ENCODE peak calls at places on chromosomes 4 and X, in ten cellular contexts. V is GM12865, M is neural crest cell, H is fibroblast of pulmonary artery, K is GM23338, R is endothelial cell, W is GM06990, S is fibroblast of the aortic adventitia, J is breast epithelium, E is foreskin fibroblast. Q is an unnamed sample.

GRCh38 chrX:73213734-73214133 is 917 bp downstream of the NAP1L2 start:
- DNase-seq in R (no peak), V (no peak), S (no peak), K (no peak), M (no peak), H (no peak), W (no peak), J (no peak), E (no peak), Q (no peak)

GRCh38 chr4:2135083-2135482 is 76.0 kb downstream of the NAT8L start:
- DNase-seq in M (no peak), W (no peak), E (peak), R (no peak), V (peak), S (peak), H (peak), K (no peak), J (no peak), Q (peak)

GRCh38 chrX:134764202-134764785 is 106.0 kb upstream of the PLAC1 start:
- DNase-seq in R (no peak), K (peak), H (peak), M (no peak), E (no peak), J (no peak), V (peak), S (peak), W (peak), Q (peak)

GRCh38 chr4:39406763-39407583 is at the start of gene KLB:
- DNase-seq in R (no peak), H (peak), M (no peak), W (no peak), K (no peak), J (no peak), E (peak), S (peak), V (no peak), Q (no peak)

GRCh38 chr4:4439782-4440181 is 52.9 kb downstream of the NSG1 start:
- DNase-seq in S (no peak), H (no peak), R (no peak), E (no peak), M (no peak), W (no peak), J (no peak), V (no peak), K (no peak), Q (no peak)

GRCh38 chr4:4694296-4694772 is 152.5 kb upstream of the STX18 start:
- DNase-seq in H (no peak), J (no peak), R (no peak), S (no peak), V (peak), M (no peak), W (no peak), K (peak), E (no peak), Q (peak)

GRCh38 chr4:13541720-13542576 is 2.4 kb downstream of the NKX3-2 start:
- DNase-seq in E (no peak), J (no peak), W (no peak), V (peak), K (peak), S (no peak), H (no peak), M (no peak), R (peak), Q (no peak)

GRCh38 chr4:121155893-121156292 is 8.2 kb downstream of the TNIP3 start:
- DNase-seq in H (peak), M (no peak), V (no peak), K (no peak), J (no peak), W (no peak), R (no peak), E (peak), S (peak), Q (peak)

GRCh38 chr4:168507178-168507577 is 10.3 kb downstream of the PALLD start:
- DNase-seq in V (no peak), R (no peak), K (no peak), S (no peak), W (no peak), M (no peak), E (no peak), H (no peak), J (no peak), Q (no peak)

GRCh38 chr4:88690355-88690754 is 7.3 kb downstream of the NAP1L5 start:
- DNase-seq in R (no peak), W (no peak), H (peak), J (no peak), V (no peak), K (no peak), S (peak), M (no peak), E (peak), Q (peak)

DNA sequence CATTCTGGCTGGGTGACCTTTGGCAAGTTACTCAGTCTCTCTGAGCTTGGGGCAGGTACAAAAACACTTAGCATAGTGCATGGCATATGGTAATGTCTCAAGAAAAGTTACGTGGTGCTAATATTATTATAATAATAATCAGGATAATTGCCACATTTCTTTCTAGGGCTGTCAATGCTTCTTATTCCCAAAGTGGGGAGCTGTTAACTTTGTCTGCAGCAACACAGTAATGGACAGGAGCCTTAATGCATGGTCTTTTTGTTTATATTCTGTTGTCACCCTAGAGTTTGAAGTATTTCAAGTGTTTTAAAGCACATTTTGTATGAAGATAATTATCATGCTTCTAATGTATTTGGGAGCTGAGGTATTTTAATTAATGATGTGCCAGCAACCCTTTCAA is 121.8 kb downstream of the FHIP1A start:
- DNase-seq in H (peak), K (no peak), R (no peak), J (no peak), E (no peak), W (no peak), V (no peak), S (no peak), M (no peak), Q (peak)
- TF ChIP-seq CTCF in H (peak), K (peak), R (no peak), J (no peak), E (peak), W (peak), V (no peak), S (no peak), M (peak), Q (peak)

DNA sequence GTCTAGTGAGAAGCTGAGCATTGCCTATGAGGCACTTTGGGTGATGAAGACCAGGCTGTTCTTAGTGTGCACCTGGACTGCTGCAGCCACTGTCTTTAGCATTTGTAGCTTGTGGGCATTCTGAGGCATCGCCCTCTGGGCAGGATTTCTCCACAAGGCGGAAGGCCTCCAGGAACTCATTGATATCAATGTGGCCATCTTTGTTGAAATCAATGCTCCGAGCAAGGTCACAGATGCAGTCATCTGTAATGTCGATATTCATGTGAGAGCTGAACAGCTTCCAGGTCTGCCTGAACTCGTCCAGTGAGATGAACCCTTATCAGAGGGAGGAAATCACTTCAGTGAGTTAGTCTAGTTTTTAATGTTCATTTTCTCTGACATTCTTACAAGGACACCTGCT is 41.6 kb downstream of the PPEF2 start:
- DNase-seq in E (no peak), J (no peak), H (no peak), W (no peak), V (no peak), M (no peak), S (no peak), R (no peak), K (no peak), Q (no peak)
- TF ChIP-seq CTCF in E (no peak), J (no peak), H (no peak), W (no peak), V (no peak), M (no peak), S (no peak), R (no peak), K (no peak), Q (no peak)

GRCh38 chr4:72951147-72951546 is 118.4 kb downstream of the COX18 start:
- DNase-seq in M (no peak), S (peak), W (no peak), J (no peak), V (no peak), H (peak), K (peak), R (no peak), E (no peak), Q (no peak)
- TF ChIP-seq CTCF in M (peak), S (peak), W (no peak), J (no peak), V (no peak), H (peak), K (no peak), R (peak), E (peak), Q (no peak)

DNA sequence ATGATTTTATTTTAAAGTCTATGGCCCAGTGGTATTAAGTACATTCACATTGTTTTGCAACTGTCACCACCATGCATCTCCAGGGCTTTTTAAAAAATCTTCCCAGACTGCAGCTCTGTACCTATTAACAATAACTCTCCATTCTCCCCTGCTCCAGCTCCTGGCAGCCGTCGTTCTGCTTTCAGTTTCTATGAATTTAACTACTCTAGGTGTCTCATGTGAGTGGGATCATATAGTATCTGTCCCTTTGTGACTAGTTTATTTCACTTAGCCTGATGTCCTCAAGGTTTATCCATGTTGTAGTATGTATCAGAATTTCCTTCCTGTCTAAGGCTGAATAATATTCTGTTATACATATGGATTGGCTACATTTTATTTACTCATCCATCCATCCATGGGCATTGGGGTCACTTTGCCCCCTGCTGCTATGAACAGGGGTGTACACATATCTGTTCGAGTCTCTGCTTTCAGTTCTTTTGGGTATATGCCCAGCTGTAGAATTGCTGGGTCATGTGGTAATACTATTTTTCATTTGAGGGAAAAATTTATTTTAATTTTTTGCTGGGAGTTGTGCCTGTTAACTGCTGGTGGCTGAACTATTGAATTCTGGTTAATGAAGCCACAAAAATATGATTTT is 131.3 kb downstream of the ARHGAP10 start:
- DNase-seq in S (peak), H (peak), K (no peak), M (no peak), J (no peak), E (no peak), W (no peak), R (no peak), V (peak), Q (no peak)
- TF ChIP-seq CTCF in S (peak), H (peak), K (no peak), M (no peak), J (no peak), E (no peak), W (no peak), R (no peak), V (peak), Q (no peak)

GRCh38 chr4:46886711-46887110 is 22.3 kb downstream of the COX7B2 start:
- DNase-seq in K (no peak), M (no peak), S (peak), W (no peak), H (peak), J (no peak), E (no peak), V (peak), R (no peak), Q (peak)
- TF ChIP-seq CTCF in K (peak), M (peak), S (peak), W (peak), H (peak), J (no peak), E (peak), V (peak), R (no peak), Q (peak)

GRCh38 chrX:147800663-147801062 is 111.1 kb upstream of the FMR1 start:
- DNase-seq in S (no peak), E (no peak), K (no peak), H (no peak), M (no peak), J (no peak), W (no peak), R (no peak), V (no peak), Q (no peak)

DNA sequence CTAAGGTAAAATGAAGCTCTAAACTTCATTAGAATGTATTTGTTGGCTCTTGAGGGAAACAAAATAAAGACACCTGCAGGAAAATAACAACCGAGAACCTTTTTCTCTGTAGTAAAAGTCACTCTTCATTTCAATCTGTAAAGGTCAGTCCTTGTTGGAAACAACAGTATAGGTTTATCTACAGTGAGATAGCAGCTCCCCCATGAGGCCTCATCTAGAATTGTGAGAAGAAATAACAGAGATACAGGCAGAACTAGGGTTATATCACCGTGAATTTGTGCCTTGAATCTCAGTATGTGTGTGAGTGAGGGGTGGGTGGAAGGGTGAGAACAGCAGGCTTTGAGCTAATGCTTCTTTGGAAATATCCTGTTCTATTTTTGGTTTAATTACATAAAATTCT is 107.8 kb upstream of the FMR1 start:
- DNase-seq in E (no peak), H (peak), S (no peak), K (peak), W (no peak), V (peak), R (peak), M (no peak), J (no peak), Q (peak)
- TF ChIP-seq CTCF in E (no peak), H (no peak), S (no peak), K (peak), W (peak), V (peak), R (no peak), M (peak), J (peak), Q (peak)

GRCh38 chrX:149803458-149804062 is 21.8 kb downstream of the MAGEA9 start:
- DNase-seq in M (no peak), W (no peak), J (no peak), S (no peak), R (no peak), V (no peak), E (no peak), H (no peak), K (no peak), Q (no peak)

GRCh38 chrX:149804102-149804501 is 22.4 kb downstream of the MAGEA9 start:
- DNase-seq in M (no peak), J (no peak), H (no peak), K (no peak), W (no peak), V (no peak), S (no peak), E (no peak), R (no peak), Q (no peak)

GRCh38 chrX:149807747-149808458 is 26.2 kb downstream of the MAGEA9 start:
- DNase-seq in K (no peak), V (no peak), W (peak), M (no peak), H (no peak), J (no peak), R (no peak), S (no peak), E (no peak), Q (no peak)
- TF ChIP-seq CTCF in K (no peak), V (no peak), W (no peak), M (no peak), H (no peak), J (no peak), R (no peak), S (no peak), E (no peak), Q (no peak)

DNA sequence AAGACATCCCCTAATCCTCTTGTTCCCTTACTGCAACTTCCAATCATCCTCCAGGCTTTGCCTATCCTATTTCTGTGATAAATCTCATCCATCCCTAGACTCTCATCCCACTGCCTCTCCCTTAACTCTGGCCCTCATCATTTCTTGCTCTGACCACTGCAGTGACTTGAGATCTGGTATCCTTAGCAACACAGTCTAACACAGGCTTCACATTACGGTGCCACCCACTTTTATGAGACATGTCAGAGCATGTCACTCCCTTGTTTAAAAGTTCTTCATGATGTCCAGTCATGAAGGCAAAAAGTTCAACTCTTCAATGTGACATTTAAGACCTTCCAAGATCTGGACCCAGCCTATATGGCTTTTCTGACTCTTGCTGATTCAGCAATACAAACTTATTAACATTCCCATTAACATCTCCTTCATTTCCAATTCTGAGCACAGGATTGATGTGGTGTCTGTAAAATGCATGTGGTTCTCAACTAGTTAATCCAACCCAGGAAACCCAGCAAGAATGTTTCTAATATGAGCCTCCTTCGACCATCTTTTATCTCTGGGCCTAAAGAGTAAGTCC is 64.0 kb downstream of the OR13H1 start:
- DNase-seq in E (no peak), V (no peak), K (no peak), S (no peak), R (no peak), H (no peak), M (no peak), W (no peak), J (no peak), Q (peak)
- TF ChIP-seq CTCF in E (no peak), V (no peak), K (no peak), S (no peak), R (no peak), H (no peak), M (no peak), W (no peak), J (no peak), Q (no peak)

GRCh38 chr4:126592088-126592487 is 1040.7 kb upstream of the INTU start:
- DNase-seq in J (no peak), S (peak), E (no peak), K (peak), V (no peak), H (peak), M (no peak), W (no peak), R (no peak), Q (no peak)
- TF ChIP-seq CTCF in J (no peak), S (peak), E (peak), K (peak), V (no peak), H (peak), M (peak), W (no peak), R (peak), Q (no peak)

GRCh38 chr4:37464373-37464772 is 219.8 kb downstream of the NWD2 start:
- DNase-seq in W (no peak), J (no peak), M (no peak), R (no peak), H (no peak), E (no peak), K (no peak), S (no peak), V (no peak), Q (no peak)

GRCh38 chr4:37463033-37463432 is 218.5 kb downstream of the NWD2 start:
- DNase-seq in E (no peak), R (no peak), S (no peak), H (no peak), J (no peak), K (no peak), M (no peak), W (no peak), V (no peak), Q (no peak)

GRCh38 chr4:37461801-37462200 is 217.3 kb downstream of the NWD2 start:
- DNase-seq in J (no peak), W (no peak), M (no peak), E (no peak), V (no peak), H (no peak), S (no peak), K (no peak), R (no peak), Q (no peak)

GRCh38 chr4:37467223-37467622 is 219.0 kb downstream of the RELL1 start:
- DNase-seq in E (no peak), M (no peak), K (no peak), H (no peak), W (no peak), V (no peak), R (no peak), J (no peak), S (no peak), Q (no peak)

GRCh38 chr4:37463457-37463856 is 218.9 kb downstream of the NWD2 start:
- DNase-seq in K (peak), H (no peak), J (no peak), M (no peak), E (no peak), W (no peak), S (no peak), R (no peak), V (no peak), Q (no peak)
- TF ChIP-seq CTCF in K (peak), H (no peak), J (no peak), M (no peak), E (no peak), W (no peak), S (no peak), R (no peak), V (no peak), Q (no peak)